ENCODE peak calls at places on chromosomes 6 and 20, in seven cellular contexts. X is fibroblast of pulmonary artery, G is psoas muscle, C is lower lobe of right lung, P is fibroblast of mammary gland, E is breast epithelium, T is A549. M is an unnamed sample.

GRCh38 chr6:134512946-134513345 is 195.0 kb upstream of the SGK1 start:
- DNase-seq in X (peak; percentile 61), G (peak; percentile 27), C (peak; percentile 62), P (peak; percentile 30), E (no peak), T (no peak), M (no peak)

GRCh38 chr6:124056884-124057283 is 253.2 kb downstream of the NKAIN2 start:
- DNase-seq in X (no peak), G (no peak), C (no peak), P (no peak), E (no peak), T (no peak), M (no peak)

GRCh38 chr6:161493731-161494130 is 219.9 kb upstream of the AGPAT4 start:
- DNase-seq in X (no peak), G (no peak), C (no peak), P (no peak), E (no peak), T (no peak), M (no peak)

GRCh38 chr20:40279390-40279789 is 409.6 kb downstream of the MAFB start:
- DNase-seq in X (peak; percentile 65), G (no peak), C (no peak), P (peak; percentile 93), E (no peak), T (no peak), M (peak; percentile 37)

GRCh38 chr6:84050408-84050807 is 16.8 kb downstream of the MRAP2 start:
- DNase-seq in X (no peak), G (no peak), C (no peak), P (no peak), E (no peak), T (no peak), M (no peak)

GRCh38 chr6:38058022-38058421 is 238.5 kb downstream of the ZFAND3 start:
- DNase-seq in X (peak; percentile 11), G (no peak), C (no peak), P (peak; percentile 68), E (no peak), T (no peak), M (peak; percentile 12)

GRCh38 chr6:135999393-135999792 is 147.9 kb downstream of the PDE7B start:
- DNase-seq in X (no peak), G (no peak), C (no peak), P (no peak), E (no peak), T (no peak), M (no peak)

GRCh38 chr20:57148266-57148665 is 118.2 kb downstream of the BMP7 start:
- DNase-seq in X (no peak), G (no peak), C (no peak), P (no peak), E (no peak), T (no peak), M (no peak)

GRCh38 chr20:39897058-39897457 is 792.0 kb downstream of the MAFB start:
- DNase-seq in X (peak; percentile 11), G (no peak), C (no peak), P (peak; percentile 92), E (no peak), T (no peak), M (peak; percentile 97)

GRCh38 chr20:20837574-20838021 is 125.2 kb upstream of the RALGAPA2 start:
- DNase-seq in X (peak; percentile 63), G (peak; percentile 42), C (no peak), P (peak; percentile 50), E (no peak), T (peak; percentile 59), M (no peak)

GRCh38 chr6:151257984-151258445 is 18.2 kb downstream of the AKAP12 start:
- DNase-seq in X (peak; percentile 60), G (no peak), C (no peak), P (no peak), E (no peak), T (no peak), M (no peak)

GRCh38 chr20:12049125-12049524 is 131.4 kb downstream of the BTBD3 start:
- DNase-seq in X (peak; percentile 47), G (no peak), C (no peak), P (peak; percentile 77), E (no peak), T (no peak), M (no peak)

GRCh38 chr6:110181131-110182027 is 1.2 kb downstream of the CDC40 start:
- DNase-seq in X (peak; percentile 22), G (no peak), C (no peak), P (no peak), E (no peak), T (no peak), M (no peak)

GRCh38 chr6:54860739-54861138 is 14.2 kb downstream of the FAM83B start:
- DNase-seq in X (peak; percentile 8), G (no peak), C (no peak), P (peak; percentile 52), E (no peak), T (no peak), M (no peak)

GRCh38 chr6:159254186-159254585 is 85.0 kb downstream of the FNDC1 start:
- DNase-seq in X (no peak), G (no peak), C (no peak), P (peak; percentile 45), E (no peak), T (no peak), M (no peak)

GRCh38 chr6:154995241-154996162 is at the start of gene TIAM2:
- DNase-seq in X (no peak), G (peak; percentile 32), C (no peak), P (peak; percentile 22), E (no peak), T (peak; percentile 13), M (no peak)

GRCh38 chr6:57317060-57317943 is at the start of gene PRIM2:
- DNase-seq in X (peak; percentile 83), G (peak; percentile 82), C (peak; percentile 90), P (peak; percentile 79), E (peak; percentile 80), T (peak; percentile 83), M (no peak)

GRCh38 chr20:6122111-6122872 is 538 bp downstream of the FERMT1 start:
- DNase-seq in X (peak; percentile 69), G (no peak), C (no peak), P (peak; percentile 18), E (no peak), T (peak; percentile 45), M (no peak)

GRCh38 chr6:161434921-161435411 is 161.1 kb upstream of the AGPAT4 start:
- DNase-seq in X (peak; percentile 98), G (no peak), C (no peak), P (peak; percentile 99), E (no peak), T (peak; percentile 66), M (peak; percentile 93)

GRCh38 chr6:53476979-53477378 is 67.9 kb downstream of the GCLC start:
- DNase-seq in X (no peak), G (no peak), C (no peak), P (no peak), E (no peak), T (no peak), M (no peak)

GRCh38 chr6:130282234-130282995 is 59.7 kb upstream of the SAMD3 start:
- DNase-seq in X (peak; percentile 33), G (no peak), C (no peak), P (peak; percentile 43), E (no peak), T (no peak), M (no peak)

GRCh38 chr20:22385602-22386299 is 198.6 kb downstream of the FOXA2 start:
- DNase-seq in X (peak; percentile 33), G (no peak), C (no peak), P (no peak), E (no peak), T (peak; percentile 74), M (no peak)
- TF ChIP-seq CTCF in X (peak; percentile 41), G (no peak), C (peak; percentile 37), P (peak; percentile 23), E (no peak), T (peak; percentile 90), M (no peak)

GRCh38 chr20:49320460-49320859 is 42.6 kb upstream of the ZNFX1 start:
- DNase-seq in X (peak; percentile 71), G (no peak), C (no peak), P (peak; percentile 46), E (no peak), T (peak; percentile 78), M (no peak)

GRCh38 chr20:49318091-49318429 is 40.2 kb upstream of the ZNFX1 start:
- DNase-seq in X (no peak), G (no peak), C (no peak), P (no peak), E (no peak), T (no peak), M (no peak)

GRCh38 chr20:49316704-49317103 is 38.8 kb upstream of the ZNFX1 start:
- DNase-seq in X (no peak), G (no peak), C (no peak), P (no peak), E (no peak), T (no peak), M (no peak)

GRCh38 chr20:49318430-49319203 is 40.8 kb upstream of the ZNFX1 start:
- DNase-seq in X (no peak), G (no peak), C (peak; percentile 54), P (no peak), E (no peak), T (no peak), M (no peak)

DNA sequence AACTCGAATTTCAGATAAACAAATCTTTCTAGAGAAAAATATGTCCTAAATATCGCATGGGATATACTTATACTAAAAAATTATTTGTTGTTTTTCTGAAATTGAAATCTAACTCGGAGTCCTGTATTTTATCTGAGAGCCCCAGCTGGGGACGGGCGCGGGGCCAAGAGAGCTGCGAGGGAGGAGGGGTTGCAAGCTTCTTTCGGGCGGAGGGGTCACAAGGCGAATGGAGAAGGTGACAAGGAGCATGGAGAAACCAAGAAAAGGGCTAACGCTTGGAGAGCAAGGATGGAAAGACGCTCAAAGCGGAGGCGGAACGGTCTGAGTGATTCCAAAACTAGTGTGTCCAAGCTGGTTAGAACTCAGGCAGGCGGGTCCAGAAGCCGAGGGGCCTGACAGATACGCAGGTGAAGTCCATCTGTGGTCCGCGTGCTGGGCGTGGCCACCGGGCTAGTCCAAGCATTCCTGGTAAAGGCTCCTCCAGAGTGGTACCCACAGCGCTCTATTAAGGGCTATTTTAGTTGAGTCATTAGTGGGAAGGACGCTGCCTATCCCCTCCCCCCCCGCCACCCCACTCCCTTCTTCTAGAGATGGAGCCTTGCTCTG is 41.5 kb upstream of the ZNFX1 start:
- DNase-seq in X (no peak), G (no peak), C (no peak), P (no peak), E (no peak), T (no peak), M (no peak)
- H3K4me3 ChIP-seq in X (peak overlapping the region; percentile 36), G (peak overlapping the region; percentile 58), C (peak overlapping the region; percentile 41), P (no peak overlapping the region), E (no peak overlapping the region), T (peak overlapping the region; percentile 44), M (no peak overlapping the region)

DNA sequence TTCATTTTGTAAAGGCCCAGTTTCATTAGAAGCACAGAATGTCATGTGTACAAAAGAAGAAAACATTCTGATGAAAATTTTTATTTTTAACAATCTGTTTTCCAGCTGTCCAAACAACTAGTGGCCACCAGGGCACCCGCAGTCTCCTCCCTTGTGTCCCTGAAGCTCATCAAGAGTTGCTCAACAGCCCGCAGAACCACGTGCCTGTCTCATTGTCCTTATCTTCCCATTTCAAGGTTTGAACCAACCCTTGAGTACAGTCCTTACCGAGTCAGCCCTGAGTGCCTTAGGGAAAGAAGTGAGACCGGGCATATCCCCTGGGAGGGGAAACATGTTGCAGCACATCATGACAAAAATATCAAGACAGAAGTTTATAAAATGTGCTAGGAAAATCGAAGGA is 15.9 kb upstream of the ZNF133 start:
- DNase-seq in X (peak; percentile 31), G (peak; percentile 18), C (no peak), P (peak; percentile 40), E (no peak), T (peak; percentile 37), M (no peak)
- TF ChIP-seq CTCF in X (peak; percentile 22), G (no peak), C (no peak), P (peak; percentile 10), E (no peak), T (no peak), M (no peak)

GRCh38 chr20:50517817-50518154 is 7.6 kb downstream of the PTPN1 start:
- DNase-seq in X (no peak), G (no peak), C (no peak), P (no peak), E (no peak), T (no peak), M (no peak)
- H3K4me3 ChIP-seq in X (no peak overlapping the region), G (no peak overlapping the region), C (peak overlapping the region; percentile 7), P (no peak overlapping the region), E (no peak overlapping the region), T (no peak overlapping the region), M (peak overlapping the region; percentile 35)

M was measured in AG04449.